ENCODE peak calls at places on chromosomes 16 and 17, in seven cellular contexts. U, J, Z, Q, P, H and L are unnamed samples.
A peak's percentile ranks its signal among the peaks of the same experiment; 100 is the strongest.

GRCh38 chr16:87076950-87077749 is 240.0 kb downstream of the C16orf95 start:
- DNase-seq in U (peak; percentile 57), J (no peak), Z (no peak), Q (no peak), P (peak; percentile 48), H (no peak), L (no peak)

GRCh38 chr16:4015275-4015990 is 100.8 kb downstream of the ADCY9 start:
- DNase-seq in U (peak; percentile 49), J (no peak), Z (no peak), Q (no peak), P (no peak), H (no peak), L (no peak)

GRCh38 chr16:3058173-3059030 is 7.0 kb upstream of the IL32 start:
- DNase-seq in U (no peak), J (peak; percentile 42), Z (peak; percentile 79), Q (peak; percentile 20), P (peak; percentile 44), H (peak; percentile 51), L (no peak)

GRCh38 chr16:59039066-59039465 is 304.9 kb upstream of the GOT2 start:
- DNase-seq in U (no peak), J (no peak), Z (no peak), Q (no peak), P (no peak), H (no peak), L (no peak)

GRCh38 chr17:35286120-35286781 is 43.4 kb downstream of the SLFN5 start:
- DNase-seq in U (no peak), J (no peak), Z (no peak), Q (no peak), P (no peak), H (no peak), L (no peak)

GRCh38 chr16:89063768-89064320 is 29.8 kb upstream of the ACSF3 start:
- DNase-seq in U (no peak), J (no peak), Z (no peak), Q (no peak), P (no peak), H (no peak), L (no peak)

GRCh38 chr16:28513484-28514181 is 7.0 kb upstream of the IL27 start:
- DNase-seq in U (peak; percentile 69), J (no peak), Z (no peak), Q (no peak), P (no peak), H (no peak), L (no peak)

GRCh38 chr17:82358467-82359350 is at the start of gene TEX19:
- DNase-seq in U (no peak), J (no peak), Z (no peak), Q (no peak), P (no peak), H (no peak), L (no peak)

GRCh38 chr16:84618428-84619102 is 687 bp upstream of the COTL1 start:
- DNase-seq in U (peak; percentile 99), J (peak; percentile 42), Z (peak; percentile 63), Q (no peak), P (no peak), H (peak; percentile 42), L (no peak)

GRCh38 chr16:626787-627457 is 3.9 kb upstream of the WFIKKN1 start:
- DNase-seq in U (peak; percentile 96), J (peak; percentile 74), Z (no peak), Q (no peak), P (no peak), H (no peak), L (no peak)

GRCh38 chr16:29126057-29126494 is 141.2 kb downstream of the LAT start:
- DNase-seq in U (no peak), J (no peak), Z (peak; percentile 63), Q (no peak), P (no peak), H (no peak), L (no peak)

GRCh38 chr16:57533618-57534336 is 2.6 kb downstream of the CCDC102A start:
- DNase-seq in U (no peak), J (no peak), Z (peak; percentile 65), Q (no peak), P (no peak), H (peak; percentile 27), L (no peak)

GRCh38 chr16:69942099-69942491 is 9.0 kb upstream of the CLEC18A start:
- DNase-seq in U (no peak), J (no peak), Z (no peak), Q (peak; percentile 11), P (no peak), H (no peak), L (no peak)

GRCh38 chr16:71726491-71727319 is 2.2 kb upstream of the PHLPP2 start:
- DNase-seq in U (no peak), J (no peak), Z (no peak), Q (no peak), P (no peak), H (no peak), L (no peak)

GRCh38 chr16:81618661-81619060 is 160.4 kb upstream of the PLCG2 start:
- DNase-seq in U (no peak), J (no peak), Z (peak; percentile 34), Q (no peak), P (no peak), H (no peak), L (no peak)

GRCh38 chr17:8320990-8321389 is 10.9 kb downstream of the ARHGEF15 start:
- DNase-seq in U (no peak), J (no peak), Z (no peak), Q (no peak), P (no peak), H (no peak), L (no peak)

GRCh38 chr17:42677012-42677857 is 441 bp upstream of the PLEKHH3 start:
- DNase-seq in U (peak; percentile 99), J (peak; percentile 100), Z (peak; percentile 100), Q (peak; percentile 100), P (peak; percentile 100), H (peak; percentile 100), L (peak; percentile 99)

GRCh38 chr16:89371968-89372634 is 118.3 kb downstream of the ANKRD11 start:
- DNase-seq in U (peak; percentile 55), J (no peak), Z (no peak), Q (no peak), P (no peak), H (no peak), L (no peak)

GRCh38 chr16:88703486-88704309 is 2.5 kb downstream of the RNF166 start:
- DNase-seq in U (peak; percentile 22), J (no peak), Z (peak; percentile 81), Q (no peak), P (peak; percentile 55), H (peak; percentile 37), L (no peak)

GRCh38 chr17:63564562-63564961 is 14.3 kb downstream of the DCAF7 start:
- DNase-seq in U (no peak), J (no peak), Z (no peak), Q (no peak), P (no peak), H (no peak), L (no peak)

GRCh38 chr17:55263565-55264272 is 1.0 kb upstream of the HLF start:
- DNase-seq in U (no peak), J (no peak), Z (no peak), Q (no peak), P (no peak), H (no peak), L (no peak)

GRCh38 chr17:74873036-74873873 is 461 bp upstream of the FDXR start:
- DNase-seq in U (peak; percentile 100), J (peak; percentile 99), Z (peak; percentile 99), Q (peak; percentile 100), P (peak; percentile 99), H (peak; percentile 100), L (peak; percentile 99)

GRCh38 chr17:74875970-74876593 is 3.3 kb upstream of the FDXR start:
- DNase-seq in U (no peak), J (no peak), Z (no peak), Q (no peak), P (no peak), H (no peak), L (no peak)

GRCh38 chr17:74873874-74874614 is 1.2 kb upstream of the FDXR start:
- DNase-seq in U (no peak), J (no peak), Z (no peak), Q (no peak), P (no peak), H (no peak), L (no peak)

GRCh38 chr17:74875155-74875969 is 2.6 kb upstream of the FDXR start:
- DNase-seq in U (no peak), J (no peak), Z (no peak), Q (no peak), P (no peak), H (no peak), L (no peak)

DNA sequence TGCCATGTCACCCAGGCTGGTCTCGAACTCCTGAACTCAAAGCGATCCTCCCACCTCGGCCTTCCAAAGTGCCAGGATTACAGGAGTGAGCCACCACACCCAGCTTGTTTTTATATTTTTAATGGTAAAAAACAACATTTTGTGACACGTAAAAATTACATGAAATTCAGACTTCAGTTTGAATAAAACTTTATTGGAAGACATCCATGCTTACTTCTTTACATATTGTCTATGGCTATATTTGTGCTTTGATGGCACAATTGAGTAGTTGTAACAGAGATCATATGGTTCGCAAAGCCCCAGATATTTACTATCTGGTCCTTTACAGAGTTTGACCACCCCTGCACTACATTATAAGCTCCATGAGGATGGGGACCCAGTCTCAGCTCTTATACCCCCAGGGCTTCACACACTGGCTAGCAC is 1.8 kb upstream of the FDXR start:
- DNase-seq in U (no peak), J (no peak), Z (no peak), Q (no peak), P (no peak), H (no peak), L (no peak)
- H3K27ac ChIP-seq in U (no peak overlapping the region), J (no peak overlapping the region), Z (no peak overlapping the region), Q (no peak overlapping the region), P (no peak overlapping the region), H (no peak overlapping the region), L (no peak overlapping the region)

DNA sequence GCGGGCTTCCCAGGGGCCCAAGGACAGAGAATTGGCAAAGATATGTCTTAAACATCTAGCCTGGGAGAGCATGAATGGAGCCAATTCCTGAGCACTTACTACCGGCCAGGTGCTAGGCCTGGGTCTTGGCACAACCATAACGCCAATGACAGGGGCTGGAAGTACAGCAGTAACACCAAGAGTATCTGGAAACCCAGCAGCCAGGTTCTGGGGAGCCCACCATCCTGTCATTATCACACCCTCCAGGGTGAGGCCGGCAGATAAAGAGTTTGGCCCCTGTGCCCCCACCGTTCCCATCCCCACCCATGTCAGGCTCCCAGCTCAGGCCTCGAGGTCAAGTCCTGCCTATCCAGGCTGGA is 512 bp upstream of the TMC8 start:
- DNase-seq in U (no peak), J (no peak), Z (no peak), Q (no peak), P (no peak), H (no peak), L (no peak)
- H3K27ac ChIP-seq in U (no peak overlapping the region), J (no peak overlapping the region), Z (no peak overlapping the region), Q (peak overlapping the region; percentile 91), P (peak overlapping the region; percentile 93), H (peak overlapping the region; percentile 90), L (peak overlapping the region; percentile 93)

GRCh38 chr16:54425068-54425467 is 138.5 kb upstream of the IRX3 start:
- DNase-seq in U (no peak), J (no peak), Z (no peak), Q (no peak), P (no peak), H (no peak), L (no peak)
- H3K27ac ChIP-seq in U (no peak overlapping the region), J (no peak overlapping the region), Z (no peak overlapping the region), Q (no peak overlapping the region), P (no peak overlapping the region), H (no peak overlapping the region), L (no peak overlapping the region)

DNA sequence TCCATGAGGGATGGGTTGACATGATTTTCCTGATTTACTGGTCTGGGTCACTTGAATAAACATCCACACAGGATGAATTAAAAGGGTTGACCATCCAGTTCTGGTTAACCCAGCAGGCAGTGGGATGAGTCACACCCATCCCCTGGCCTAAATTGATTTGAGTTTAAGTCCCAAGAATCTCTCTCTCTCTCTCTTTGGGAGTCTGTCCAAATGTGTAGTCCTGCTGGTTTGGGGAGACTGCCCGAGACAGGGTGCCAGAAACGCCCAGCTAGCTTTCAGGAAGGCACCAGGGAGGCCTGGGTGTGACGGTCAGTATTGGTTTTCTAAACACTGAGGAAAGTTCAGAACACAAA is 38.8 kb downstream of the SCPEP1 start:
- DNase-seq in U (peak; percentile 82), J (no peak), Z (no peak), Q (no peak), P (no peak), H (peak; percentile 53), L (no peak)
- H3K27ac ChIP-seq in U (no peak overlapping the region), J (no peak overlapping the region), Z (no peak overlapping the region), Q (no peak overlapping the region), P (no peak overlapping the region), H (peak overlapping the region; percentile 83), L (no peak overlapping the region)